ENCODE peak calls at places on chromosomes 5 and 9, in six cellular contexts. E is neural progenitor cell, A is IMR-90, Z is astrocyte, C is SK-N-SH, G is HepG2. I is an unnamed sample.

GRCh38 chr5:149288437-149288836 is 16.8 kb downstream of the AFAP1L1 start:
- DNase-seq in E (no peak), A (no peak), Z (no peak), G (no peak), C (no peak), I (no peak)

GRCh38 chr5:54243483-54244080 is 66.8 kb downstream of the ARL15 start:
- DNase-seq in A (peak), Z (peak), G (peak), C (peak), E (peak), I (peak)

GRCh38 chr5:156359452-156359851 is 32.5 kb downstream of the SGCD start:
- DNase-seq in A (peak), C (no peak), G (no peak), Z (peak), E (no peak), I (no peak)

GRCh38 chr5:14438195-14438606 is 143.4 kb upstream of the OTULINL start:
- DNase-seq in Z (no peak), A (no peak), G (no peak), E (no peak), C (no peak), I (no peak)

GRCh38 chr9:2411459-2412215 is 209.9 kb upstream of the VLDLR start:
- DNase-seq in A (no peak), E (peak), Z (peak), G (no peak), C (no peak), I (no peak)

GRCh38 chr5:42564689-42565356 is 141.6 kb downstream of the GHR start:
- DNase-seq in G (no peak), E (no peak), Z (no peak), C (no peak), A (no peak), I (no peak)

GRCh38 chr9:116208417-116209232 is 55.0 kb downstream of the PAPPA start:
- DNase-seq in E (no peak), G (no peak), C (no peak), A (peak), Z (no peak), I (no peak)

GRCh38 chr5:173056783-173057061 is 570 bp downstream of the CREBRF start:
- DNase-seq in E (peak), G (no peak), Z (no peak), C (peak), A (no peak), I (no peak)

GRCh38 chr9:93058357-93059096 is at the start of gene SUSD3:
- DNase-seq in A (no peak), C (peak), G (peak), Z (peak), E (peak), I (peak)

GRCh38 chr5:143041972-143042770 is 272.0 kb downstream of the ARHGAP26 start:
- DNase-seq in E (no peak), Z (peak), G (no peak), A (peak), C (no peak), I (no peak)

GRCh38 chr9:70411141-70411929 is 3.1 kb downstream of the KLF9 start:
- DNase-seq in Z (peak), E (peak), G (peak), C (no peak), A (peak), I (no peak)

GRCh38 chr5:14464101-14464500 is 117.5 kb upstream of the OTULINL start:
- DNase-seq in A (no peak), G (no peak), E (no peak), Z (no peak), C (no peak), I (no peak)

GRCh38 chr5:137199966-137200365 is 299.2 kb downstream of the SPOCK1 start:
- DNase-seq in Z (peak), C (no peak), G (no peak), A (peak), E (no peak), I (no peak)

GRCh38 chr5:160289721-160290120 is 22.6 kb downstream of the CCNJL start:
- DNase-seq in Z (no peak), C (no peak), E (no peak), G (no peak), A (no peak), I (no peak)

GRCh38 chr9:131562032-131562959 is 17.0 kb downstream of the PRRT1B start:
- DNase-seq in A (peak), G (peak), Z (peak), C (no peak), E (no peak), I (no peak)

GRCh38 chr9:131312246-131312645 is 22.7 kb downstream of the PLPP7 start:
- DNase-seq in G (no peak), E (no peak), C (no peak), A (no peak), Z (no peak), I (no peak)

GRCh38 chr9:22129134-22129533 is 120.0 kb upstream of the CDKN2B start:
- DNase-seq in Z (peak), G (no peak), A (no peak), C (no peak), E (no peak), I (no peak)

GRCh38 chr5:153480401-153480800 is 10.1 kb upstream of the GRIA1 start:
- DNase-seq in G (no peak), A (peak), E (no peak), Z (no peak), C (no peak), I (no peak)

GRCh38 chr9:125750656-125751035 is 3.5 kb downstream of the PBX3 start:
- DNase-seq in A (no peak), E (peak), Z (no peak), G (no peak), C (peak), I (no peak)

GRCh38 chr9:79220666-79221065 is 351.1 kb upstream of the TLE4 start:
- DNase-seq in A (peak), G (no peak), E (no peak), Z (peak), C (no peak), I (no peak)

GRCh38 chr9:70683841-70684240 is 269.4 kb upstream of the KLF9 start:
- DNase-seq in E (no peak), A (no peak), Z (no peak), G (no peak), C (no peak), I (no peak)

GRCh38 chr5:178285399-178286225 is 53.0 kb upstream of the PHYKPL start:
- DNase-seq in G (no peak), Z (no peak), E (no peak), C (no peak), A (no peak), I (no peak)

GRCh38 chr9:18605763-18606162 is 131.8 kb downstream of the ADAMTSL1 start:
- DNase-seq in E (no peak), Z (no peak), A (peak), G (no peak), C (no peak), I (no peak)

GRCh38 chr9:26579047-26579446 is 313.6 kb downstream of the CAAP1 start:
- DNase-seq in E (no peak), G (no peak), A (no peak), C (no peak), Z (no peak), I (peak)

GRCh38 chr9:126989847-126990821 is 75.6 kb downstream of the RALGPS1 start:
- DNase-seq in Z (no peak), A (no peak), E (peak), G (no peak), C (no peak), I (no peak)

GRCh38 chr9:134560654-134561053 is 80.9 kb upstream of the COL5A1 start:
- DNase-seq in G (no peak), A (no peak), C (no peak), E (no peak), Z (no peak), I (no peak)

GRCh38 chr5:146311278-146311677 is 27.4 kb upstream of the POU4F3 start:
- DNase-seq in G (no peak), A (no peak), E (no peak), Z (no peak), C (no peak), I (no peak)

GRCh38 chr5:137498736-137499505 is at the start of gene SPOCK1:
- DNase-seq in Z (peak), C (peak), A (peak), E (peak), G (peak), I (peak)

GRCh38 chr5:1175015-1175414 is 26.4 kb upstream of the SLC6A19 start:
- DNase-seq in A (no peak), G (no peak), E (no peak), C (no peak), Z (no peak), I (no peak)

GRCh38 chr5:39800202-39800601 is 375.4 kb upstream of the DAB2 start:
- DNase-seq in A (no peak), G (no peak), C (no peak), Z (no peak), E (peak), I (no peak)

GRCh38 chr9:129834489-129835127 is 467 bp downstream of the C9orf78 start:
- DNase-seq in G (peak), Z (no peak), A (no peak), C (peak), E (peak), I (no peak)

GRCh38 chr5:172428224-172429166 is 25.8 kb downstream of the SH3PXD2B start:
- DNase-seq in G (peak), C (no peak), E (no peak), A (no peak), Z (no peak), I (no peak)

GRCh38 chr5:6791031-6791577 is 77.9 kb downstream of the TENT4A start:
- DNase-seq in C (no peak), Z (no peak), E (no peak), A (no peak), G (no peak), I (no peak)

GRCh38 chr5:133930061-133930823 is 38.2 kb downstream of the C5orf15 start:
- DNase-seq in Z (peak), G (no peak), A (peak), E (no peak), C (no peak), I (no peak)

GRCh38 chr9:136228107-136228875 is 17.3 kb downstream of the QSOX2 start:
- DNase-seq in E (no peak), Z (peak), C (no peak), A (peak), G (peak), I (no peak)

GRCh38 chr5:32471784-32472183 is 27.2 kb upstream of the ZFR start:
- DNase-seq in G (no peak), E (no peak), C (peak), A (no peak), Z (no peak), I (no peak)

GRCh38 chr5:16970826-16971225 is 34.7 kb upstream of the MYO10 start:
- DNase-seq in C (no peak), Z (peak), E (no peak), G (no peak), A (peak), I (no peak)

GRCh38 chr9:96856363-96857286 is 2.3 kb upstream of the ZNF782 start:
- DNase-seq in E (peak), Z (peak), G (peak), A (peak), C (peak), I (peak)

GRCh38 chr9:96852676-96853075 is 1.6 kb downstream of the ZNF782 start:
- DNase-seq in E (no peak), C (no peak), A (peak), Z (peak), G (no peak), I (no peak)

GRCh38 chr9:96854073-96854876 is at the start of gene ZNF782:
- DNase-seq in E (peak), Z (peak), A (peak), C (peak), G (peak), I (peak)

GRCh38 chr9:96853711-96854072 is 622 bp downstream of the ZNF782 start:
- DNase-seq in C (no peak), Z (no peak), E (no peak), G (no peak), A (peak), I (peak)

GRCh38 chr9:96854877-96855273 is 561 bp upstream of the ZNF782 start:
- DNase-seq in Z (no peak), G (no peak), E (no peak), C (no peak), A (no peak), I (no peak)
- H3K4me3 ChIP-seq in Z (peak), G (peak), E (peak), C (peak), A (no peak), I (peak)

DNA sequence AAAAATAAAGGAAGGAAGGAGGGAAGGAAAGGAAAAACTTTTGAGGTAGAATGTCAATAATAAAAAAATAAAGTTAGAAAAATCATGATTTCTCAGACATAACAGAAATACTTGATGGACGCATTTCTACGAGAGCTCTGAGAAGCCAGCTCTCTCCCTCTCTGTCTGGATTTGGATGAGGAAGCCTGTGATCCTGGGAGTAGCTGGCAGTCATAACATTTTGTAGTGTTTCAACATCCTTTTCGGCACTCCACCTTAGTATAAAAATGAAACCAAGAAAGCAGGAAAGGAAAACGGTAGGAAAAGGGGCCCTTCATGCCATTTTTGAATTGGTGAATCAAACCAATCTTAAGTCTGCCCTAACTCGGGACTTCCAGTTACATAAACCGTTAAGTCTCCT is 321.3 kb downstream of the EPB41L4A start:
- DNase-seq in C (no peak), E (no peak), Z (no peak), A (no peak), G (no peak), I (no peak)
- H2AFZ ChIP-seq in C (peak), E (no peak), Z (no peak), A (peak), G (no peak), I (no peak)

GRCh38 chr5:69079556-69079955 is 14.3 kb upstream of the SLC30A5 start:
- DNase-seq in C (no peak), G (no peak), A (no peak), Z (no peak), E (no peak), I (no peak)

GRCh38 chr5:69078921-69079537 is 14.8 kb upstream of the SLC30A5 start:
- DNase-seq in A (no peak), C (no peak), E (no peak), Z (no peak), G (peak), I (no peak)

GRCh38 chr5:69074664-69075521 is 18.9 kb upstream of the SLC30A5 start:
- DNase-seq in Z (no peak), G (no peak), C (peak), A (no peak), E (no peak), I (no peak)

GRCh38 chr5:69075522-69076169 is 18.2 kb upstream of the SLC30A5 start:
- DNase-seq in G (no peak), E (no peak), A (no peak), Z (no peak), C (no peak), I (no peak)
- H3K27ac ChIP-seq in G (no peak), E (no peak), A (no peak), Z (no peak), C (no peak), I (no peak)

GRCh38 chr5:65320250-65320649 is 161.5 kb downstream of the ADAMTS6 start:
- DNase-seq in Z (no peak), C (no peak), G (no peak), A (no peak), E (no peak), I (no peak)
- H3K4me3 ChIP-seq in Z (no peak), C (no peak), G (no peak), A (no peak), E (no peak), I (no peak)

DNA sequence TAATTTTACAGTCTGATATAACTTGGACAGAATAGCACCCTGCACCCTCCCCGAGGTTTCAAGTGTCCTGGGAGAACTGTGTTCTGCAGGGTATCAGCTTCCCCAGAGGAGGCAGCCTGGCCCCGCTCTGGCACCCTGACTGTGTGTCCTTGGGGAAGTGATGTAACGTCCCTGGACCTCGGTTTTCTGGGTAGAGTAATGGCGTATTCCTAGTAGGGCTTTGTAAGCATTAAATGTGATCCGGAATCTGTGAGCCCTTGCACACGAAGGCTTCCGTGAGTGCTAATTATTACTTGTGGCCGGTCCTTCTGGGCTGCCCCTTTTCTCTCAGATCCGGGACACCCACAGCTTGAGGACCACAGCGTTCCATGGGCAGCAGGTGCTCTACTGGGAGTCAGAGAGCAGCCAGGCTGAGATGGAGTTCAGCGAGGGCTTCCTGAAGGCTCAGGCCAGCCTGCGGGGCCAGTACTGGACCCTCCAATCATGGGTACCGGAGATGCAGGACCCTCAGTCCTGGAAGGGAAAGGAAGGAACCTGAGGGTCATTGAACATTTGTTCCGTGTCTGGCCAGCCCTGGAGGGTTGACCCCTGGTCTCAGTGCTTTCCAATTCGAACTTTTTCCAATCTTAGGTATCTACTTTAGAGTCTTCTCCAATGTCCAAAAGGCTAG is 1.0 kb upstream of the CACFD1 start:
- DNase-seq in G (peak), E (peak), C (peak), Z (no peak), A (no peak), I (no peak)
- H2AFZ ChIP-seq in G (no peak), E (peak), C (peak), Z (no peak), A (peak), I (no peak)